ENCODE peak calls at places on chromosomes 4 and X, in ten cellular contexts. D is right cardiac atrium, W is WERI-Rb-1, C is IMR-90, U is K562, X is upper lobe of right lung, L is Peyer's patch, T is stomach, O is mesenchymal stem cell, I is neuronal stem cell. S is an unnamed sample. For H3K27me3, the result is how much of the 10 kb centered on the place peaks cover.

GRCh38 chr4:64105903-64106302 is 303.3 kb downstream of the TECRL start:
- DNase-seq in D (no peak), W (no peak), C (no peak), U (no peak), X (no peak), L (no peak), T (no peak), O (no peak), I (no peak), S (no peak)

GRCh38 chrX:39779952-39780783 is 317.6 kb downstream of the BCOR start:
- DNase-seq in D (no peak), W (no peak), C (no peak), U (no peak), X (no peak), L (no peak), T (no peak), O (no peak), I (no peak), S (no peak)

GRCh38 chrX:106718709-106719108 is 7.8 kb upstream of the RNF128 start:
- DNase-seq in D (no peak), W (no peak), C (no peak), U (no peak), X (no peak), L (no peak), T (no peak), O (no peak), I (no peak), S (no peak)

GRCh38 chrX:155086202-155086840 is 15.0 kb downstream of the BRCC3 start:
- DNase-seq in D (peak), W (peak), C (peak), U (peak), X (no peak), L (peak), T (no peak), O (peak), I (no peak), S (peak)

GRCh38 chr4:116705466-116705865 is 379.9 kb downstream of the TRAM1L1 start:
- DNase-seq in D (no peak), W (no peak), C (no peak), U (no peak), X (peak), L (no peak), T (no peak), O (no peak), I (no peak), S (no peak)

GRCh38 chr4:121189351-121189750 is 25.2 kb upstream of the TNIP3 start:
- DNase-seq in D (no peak), W (no peak), C (no peak), U (no peak), X (no peak), L (no peak), T (no peak), O (no peak), I (no peak), S (no peak)

GRCh38 chr4:80305466-80305865 is 30.1 kb upstream of the CFAP299 start:
- DNase-seq in D (no peak), W (no peak), C (peak), U (no peak), X (no peak), L (no peak), T (no peak), O (peak), I (no peak), S (no peak)

GRCh38 chrX:34300871-34301270 is 168.8 kb upstream of the FAM47A start:
- DNase-seq in D (no peak), W (peak), C (peak), U (peak), X (no peak), L (no peak), T (no peak), O (peak), I (peak), S (no peak)

GRCh38 chr4:180059216-180059881 is 2183.9 kb upstream of the TENM3 start:
- DNase-seq in D (no peak), W (peak), C (no peak), U (no peak), X (peak), L (no peak), T (no peak), O (peak), I (peak), S (no peak)

GRCh38 chr4:23818097-23818648 is 71.7 kb downstream of the PPARGC1A start:
- DNase-seq in D (no peak), W (no peak), C (peak), U (no peak), X (no peak), L (no peak), T (no peak), O (no peak), I (no peak), S (no peak)

GRCh38 chr4:47383829-47384427 is 79.6 kb downstream of the COMMD8 start:
- DNase-seq in D (no peak), W (no peak), C (peak), U (peak), X (no peak), L (no peak), T (no peak), O (peak), I (peak), S (no peak)

GRCh38 chrX:129360175-129360574 is 163.1 kb downstream of the SMARCA1 start:
- DNase-seq in D (no peak), W (peak), C (peak), U (peak), X (no peak), L (no peak), T (peak), O (peak), I (peak), S (peak)

GRCh38 chr4:183356931-183357675 is 34.9 kb upstream of the CLDN24 start:
- DNase-seq in D (no peak), W (no peak), C (no peak), U (no peak), X (peak), L (no peak), T (peak), O (no peak), I (no peak), S (no peak)

GRCh38 chr4:97917115-97917514 is 226.2 kb downstream of the STPG2 start:
- DNase-seq in D (no peak), W (no peak), C (no peak), U (no peak), X (no peak), L (no peak), T (no peak), O (no peak), I (no peak), S (no peak)

GRCh38 chr4:97910005-97910404 is 233.3 kb downstream of the STPG2 start:
- DNase-seq in D (no peak), W (peak), C (no peak), U (no peak), X (no peak), L (no peak), T (no peak), O (no peak), I (no peak), S (no peak)

GRCh38 chr4:97912151-97912550 is 231.1 kb downstream of the STPG2 start:
- DNase-seq in D (no peak), W (no peak), C (no peak), U (no peak), X (no peak), L (no peak), T (peak), O (no peak), I (no peak), S (no peak)

DNA sequence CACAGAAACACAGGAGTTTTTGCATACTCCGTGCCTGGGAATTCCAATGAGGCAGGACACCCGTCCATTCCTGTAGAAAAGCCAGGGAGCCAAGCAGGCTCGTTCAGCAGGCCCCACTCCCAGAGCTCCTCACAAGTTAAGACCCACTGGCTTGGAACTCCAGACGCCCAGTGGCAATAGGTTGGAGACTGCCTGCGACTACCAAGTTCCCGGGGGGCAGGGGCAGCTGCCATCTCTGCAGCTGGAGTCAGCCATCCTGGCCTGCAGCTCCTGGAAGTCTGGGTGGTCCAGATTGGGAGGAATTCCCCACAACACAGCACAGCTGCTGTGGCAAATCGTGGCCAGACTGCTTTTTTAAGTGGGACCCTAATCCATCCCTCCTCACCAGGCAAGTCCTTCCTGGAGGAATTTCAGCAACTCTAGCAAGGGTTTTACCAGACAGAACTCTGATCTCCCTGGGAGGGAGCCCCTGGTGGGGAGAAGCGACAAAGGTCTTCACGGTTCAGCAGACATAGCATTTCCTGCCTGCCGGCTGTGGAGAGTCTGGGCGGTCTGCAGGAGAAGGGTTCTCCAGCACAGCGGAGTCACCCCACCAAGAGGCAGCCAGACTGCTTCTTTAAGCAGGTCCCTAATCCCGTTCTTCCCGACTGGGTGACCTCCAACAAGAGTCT is 231.9 kb downstream of the STPG2 start:
- DNase-seq in D (no peak), W (peak), C (no peak), U (no peak), X (no peak), L (no peak), T (no peak), O (no peak), I (peak), S (no peak)
- H3K27ac ChIP-seq in D (no peak), W (no peak), C (no peak), U (no peak), X (no peak), L (no peak), T (no peak), O (peak), I (no peak), S (no peak)

GRCh38 chr4:65589331-65589730 is 81.0 kb downstream of the EPHA5 start:
- DNase-seq in D (no peak), W (no peak), C (no peak), U (no peak), X (no peak), L (no peak), T (no peak), O (no peak), I (peak), S (no peak)

GRCh38 chr4:65597697-65598096 is 72.6 kb downstream of the EPHA5 start:
- DNase-seq in D (no peak), W (no peak), C (no peak), U (no peak), X (no peak), L (no peak), T (no peak), O (no peak), I (no peak), S (no peak)

GRCh38 chr4:65592089-65592488 is 78.2 kb downstream of the EPHA5 start:
- DNase-seq in D (no peak), W (no peak), C (no peak), U (no peak), X (no peak), L (no peak), T (no peak), O (no peak), I (no peak), S (no peak)
- H3K27me3 ChIP-seq in D (under half), W (under half), C (under half), U (under half), X (under half), L (under half), T (under half), O (under half), I (under half), S (under half)

GRCh38 chr4:57102050-57102564 is 8.1 kb downstream of the IGFBP7 start:
- DNase-seq in D (peak), W (no peak), C (peak), U (no peak), X (no peak), L (no peak), T (no peak), O (peak), I (no peak), S (no peak)

GRCh38 chr4:57100979-57101629 is 9.1 kb downstream of the IGFBP7 start:
- DNase-seq in D (no peak), W (no peak), C (no peak), U (no peak), X (no peak), L (no peak), T (no peak), O (no peak), I (no peak), S (no peak)

GRCh38 chr4:57099363-57099762 is 10.8 kb downstream of the IGFBP7 start:
- DNase-seq in D (no peak), W (no peak), C (no peak), U (no peak), X (no peak), L (no peak), T (no peak), O (no peak), I (no peak), S (no peak)

GRCh38 chr4:57104706-57105560 is 5.3 kb downstream of the IGFBP7 start:
- DNase-seq in D (no peak), W (no peak), C (peak), U (no peak), X (no peak), L (no peak), T (no peak), O (peak), I (no peak), S (no peak)

DNA sequence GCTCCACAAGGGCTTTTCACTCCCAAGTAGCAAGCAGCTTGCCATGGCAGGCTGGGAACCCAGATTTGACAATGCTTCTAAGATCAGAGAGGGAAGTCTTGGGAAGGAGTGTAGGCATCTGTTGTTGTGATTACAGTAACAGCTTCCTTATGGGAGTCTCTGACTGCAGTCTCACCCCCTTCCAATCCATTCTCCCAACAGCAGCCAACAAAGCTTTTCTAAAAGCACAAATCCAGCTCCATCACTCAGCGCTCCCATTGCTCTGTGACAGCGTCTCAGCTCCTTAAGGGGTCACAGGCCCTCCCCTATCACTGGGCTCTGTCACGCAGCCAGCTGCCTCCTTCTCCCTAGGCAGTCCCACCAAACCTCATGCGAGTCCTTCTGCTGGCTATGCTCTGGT is 7.1 kb downstream of the IGFBP7 start:
- DNase-seq in D (peak), W (no peak), C (peak), U (no peak), X (no peak), L (no peak), T (no peak), O (peak), I (no peak), S (no peak)
- H3K27ac ChIP-seq in D (peak), W (no peak), C (peak), U (no peak), X (peak), L (peak), T (peak), O (peak), I (no peak), S (no peak)

GRCh38 chr4:105146286-105147219 is at the start of gene TET2:
- DNase-seq in D (peak), W (peak), C (peak), U (peak), X (peak), L (peak), T (peak), O (peak), I (peak), S (peak)

GRCh38 chr4:105145913-105146285 is 777 bp upstream of the TET2 start:
- DNase-seq in D (no peak), W (no peak), C (no peak), U (no peak), X (peak), L (peak), T (no peak), O (no peak), I (peak), S (no peak)

GRCh38 chr4:105147226-105148151 is 813 bp downstream of the TET2 start:
- DNase-seq in D (no peak), W (peak), C (peak), U (peak), X (no peak), L (peak), T (peak), O (peak), I (peak), S (no peak)

GRCh38 chr4:105140684-105141490 is 5.8 kb upstream of the TET2 start:
- DNase-seq in D (no peak), W (peak), C (no peak), U (no peak), X (no peak), L (no peak), T (no peak), O (peak), I (peak), S (no peak)

GRCh38 chr4:105145059-105145912 is 1.4 kb upstream of the TET2 start:
- DNase-seq in D (no peak), W (no peak), C (no peak), U (no peak), X (no peak), L (no peak), T (no peak), O (no peak), I (no peak), S (no peak)
- H3K27me3 ChIP-seq in D (under half), W (under half), C (under half), U (under half), X (under half), L (under half), T (under half), O (under half), I (under half), S (under half)

GRCh38 chr4:41575665-41576064 is 37.7 kb downstream of the LIMCH1 start:
- DNase-seq in D (no peak), W (no peak), C (no peak), U (no peak), X (no peak), L (no peak), T (no peak), O (no peak), I (no peak), S (no peak)

GRCh38 chr4:41575207-41575606 is 37.2 kb downstream of the LIMCH1 start:
- DNase-seq in D (no peak), W (no peak), C (no peak), U (no peak), X (no peak), L (no peak), T (no peak), O (no peak), I (no peak), S (no peak)

GRCh38 chr4:41580007-41580406 is 42.0 kb downstream of the LIMCH1 start:
- DNase-seq in D (no peak), W (no peak), C (no peak), U (no peak), X (no peak), L (no peak), T (no peak), O (no peak), I (no peak), S (no peak)

GRCh38 chr4:41579043-41579442 is 41.1 kb downstream of the LIMCH1 start:
- DNase-seq in D (no peak), W (no peak), C (no peak), U (no peak), X (no peak), L (no peak), T (no peak), O (no peak), I (no peak), S (no peak)

GRCh38 chr4:41579556-41579955 is 41.6 kb downstream of the LIMCH1 start:
- DNase-seq in D (no peak), W (no peak), C (no peak), U (no peak), X (no peak), L (no peak), T (no peak), O (no peak), I (no peak), S (no peak)
- H3K27ac ChIP-seq in D (no peak), W (peak), C (no peak), U (no peak), X (peak), L (no peak), T (no peak), O (no peak), I (no peak), S (no peak)

DNA sequence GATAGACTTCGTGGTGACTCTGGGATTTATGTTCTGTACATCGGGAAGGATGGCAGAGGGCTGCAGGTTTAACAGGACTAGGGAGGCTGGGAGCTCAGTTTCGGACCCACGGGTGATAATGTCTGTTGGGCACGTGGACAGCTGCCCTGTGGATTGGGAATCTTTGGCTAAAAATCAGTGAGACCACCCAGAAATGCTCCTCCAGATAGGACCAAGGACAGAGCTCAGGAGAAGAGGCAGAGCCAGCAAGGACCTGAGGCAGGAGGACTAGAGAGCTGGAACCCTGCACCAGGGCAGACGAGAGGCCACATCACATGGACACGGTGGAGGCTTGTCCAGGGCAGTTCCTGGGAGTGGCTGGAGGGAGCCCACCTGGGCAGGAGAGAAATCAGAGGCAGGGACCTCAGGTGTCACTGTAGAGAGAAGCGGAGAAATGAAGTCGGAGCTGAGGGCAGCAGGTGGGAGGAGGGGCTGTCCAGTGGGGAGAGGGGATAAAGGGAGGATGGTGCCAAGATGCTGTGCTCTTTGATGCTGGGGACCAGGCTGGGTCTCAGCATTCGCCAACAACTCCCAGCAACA is 79.2 kb downstream of the CPZ start:
- DNase-seq in D (no peak), W (no peak), C (no peak), U (no peak), X (peak), L (no peak), T (no peak), O (no peak), I (no peak), S (no peak)
- H3K27me3 ChIP-seq in D (under half), W (under half), C (under half), U (under half), X (under half), L (under half), T (under half), O (under half), I (under half), S (under half)

GRCh38 chrX:49040376-49040955 is 2.7 kb downstream of the TFE3 start:
- DNase-seq in D (no peak), W (no peak), C (peak), U (no peak), X (no peak), L (no peak), T (no peak), O (peak), I (no peak), S (no peak)
- H3K27ac ChIP-seq in D (peak), W (no peak), C (peak), U (peak), X (peak), L (peak), T (peak), O (peak), I (peak), S (no peak)

DNA sequence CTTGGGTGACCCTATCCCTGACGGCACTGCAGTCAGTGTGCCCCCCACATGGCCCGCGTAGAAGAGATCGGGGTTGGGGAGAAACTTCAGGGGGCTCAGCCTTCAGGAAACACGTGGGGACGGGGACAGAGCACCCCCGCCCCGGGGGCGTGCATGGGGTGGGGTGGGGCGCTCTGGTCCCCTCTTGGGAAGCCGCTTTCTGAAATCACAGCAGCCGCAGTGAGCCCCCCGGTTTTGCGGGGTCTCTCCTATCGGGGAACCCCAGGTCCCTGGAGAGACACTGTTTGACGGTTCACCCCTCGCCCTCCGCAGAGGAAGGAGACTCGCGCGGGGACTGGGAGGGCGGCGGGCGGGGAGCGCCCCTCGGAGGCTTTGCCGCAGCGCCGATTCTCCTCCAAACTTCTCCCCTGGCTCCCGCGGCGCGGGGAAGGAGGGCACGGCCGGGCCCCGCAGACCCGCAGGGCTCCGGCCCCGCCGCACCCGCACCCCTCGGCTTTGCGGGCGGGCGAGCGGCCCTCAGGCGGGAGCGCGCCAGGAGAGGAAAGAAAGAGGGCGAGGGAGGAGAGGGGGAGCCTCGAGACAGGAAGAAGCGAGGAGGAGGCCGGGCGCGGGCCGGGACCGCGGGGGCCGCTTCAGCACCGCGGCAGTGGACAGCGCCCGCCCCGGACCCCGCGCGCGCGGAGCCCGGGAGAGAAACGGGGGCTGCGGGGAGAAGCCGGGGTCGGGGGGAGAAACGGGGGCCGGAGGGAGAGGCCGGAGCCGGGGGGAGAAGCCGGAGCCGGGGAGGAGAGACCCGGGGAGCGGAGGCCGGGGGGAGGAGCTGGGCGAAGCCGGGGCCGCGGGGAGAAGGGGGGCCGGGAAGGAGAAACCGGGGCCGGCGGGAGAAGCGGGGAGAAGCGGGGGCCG is 613 bp downstream of the CPLX1 start:
- DNase-seq in D (no peak), W (no peak), C (no peak), U (peak), X (peak), L (no peak), T (no peak), O (peak), I (peak), S (peak)
- H3K27me3 ChIP-seq in D (under half), W (under half), C (half or more), U (half or more), X (half or more), L (under half), T (half or more), O (half or more), I (half or more), S (half or more)